ENCODE peak calls at places on chromosomes 5 and 9, in five cellular contexts. T is HepG2, Z is A549, H is K562, M is GM12878. F is an unnamed sample.

GRCh38 chr5:83720805-83721431 is at the start of gene HAPLN1:
- DNase-seq in M (no peak), H (no peak), Z (no peak), T (no peak), F (peak; percentile 59)

GRCh38 chr9:131743501-131743900 is 3.6 kb upstream of the RAPGEF1 start:
- DNase-seq in T (no peak), H (no peak), M (no peak), Z (no peak), F (no peak)

GRCh38 chr5:101306391-101307137 is 403.5 kb upstream of the ST8SIA4 start:
- DNase-seq in Z (no peak), T (no peak), M (no peak), H (no peak), F (no peak)

GRCh38 chr9:123364241-123364824 is 8.3 kb downstream of the CRB2 start:
- DNase-seq in M (no peak), Z (no peak), H (peak; percentile 49), T (no peak), F (no peak)

GRCh38 chr5:133387621-133388020 is 224.7 kb downstream of the FSTL4 start:
- DNase-seq in Z (no peak), M (no peak), H (no peak), T (no peak), F (no peak)

GRCh38 chr5:97085787-97086181 is 56.6 kb downstream of the LIX1 start:
- DNase-seq in T (no peak), M (no peak), Z (no peak), H (no peak), F (no peak)

GRCh38 chr5:10264569-10264968 is 14.5 kb downstream of the CCT5 start:
- DNase-seq in M (no peak), T (no peak), H (no peak), Z (no peak), F (no peak)

GRCh38 chr5:169003721-169004481 is 297.0 kb downstream of the SLIT3 start:
- DNase-seq in H (no peak), M (no peak), T (no peak), Z (no peak), F (peak; percentile 52)

GRCh38 chr5:24325306-24325832 is 319.4 kb downstream of the CDH10 start:
- DNase-seq in Z (no peak), T (no peak), M (no peak), H (no peak), F (no peak)

GRCh38 chr9:137237759-137238726 is 3.0 kb upstream of the TUBB4B start:
- DNase-seq in M (no peak), Z (no peak), T (no peak), H (no peak), F (no peak)

GRCh38 chr9:94870793-94871558 is 144.5 kb downstream of the AOPEP start:
- DNase-seq in H (no peak), Z (no peak), T (no peak), M (no peak), F (no peak)

GRCh38 chr9:35659340-35659739 is 1.2 kb downstream of the CCDC107 start:
- DNase-seq in H (no peak), M (no peak), Z (no peak), T (no peak), F (no peak)

GRCh38 chr9:72262063-72262462 is 102.9 kb downstream of the ZFAND5 start:
- DNase-seq in Z (no peak), H (no peak), T (no peak), M (no peak), F (no peak)
- TF ChIP-seq JUNB in Z (no peak), H (no peak), T (no peak), M (no peak), F (no peak)

GRCh38 chr9:27331393-27331792 is 34.4 kb upstream of the EQTN start:
- DNase-seq in T (no peak), H (no peak), Z (no peak), M (no peak), F (no peak)

GRCh38 chr9:27336829-27337228 is 39.9 kb upstream of the EQTN start:
- DNase-seq in T (no peak), H (no peak), M (no peak), Z (no peak), F (no peak)

GRCh38 chr9:27335088-27335487 is 38.1 kb upstream of the EQTN start:
- DNase-seq in H (no peak), T (no peak), M (no peak), Z (no peak), F (no peak)

GRCh38 chr9:27329292-27329691 is 32.3 kb upstream of the EQTN start:
- DNase-seq in H (no peak), M (no peak), Z (no peak), T (no peak), F (no peak)

DNA sequence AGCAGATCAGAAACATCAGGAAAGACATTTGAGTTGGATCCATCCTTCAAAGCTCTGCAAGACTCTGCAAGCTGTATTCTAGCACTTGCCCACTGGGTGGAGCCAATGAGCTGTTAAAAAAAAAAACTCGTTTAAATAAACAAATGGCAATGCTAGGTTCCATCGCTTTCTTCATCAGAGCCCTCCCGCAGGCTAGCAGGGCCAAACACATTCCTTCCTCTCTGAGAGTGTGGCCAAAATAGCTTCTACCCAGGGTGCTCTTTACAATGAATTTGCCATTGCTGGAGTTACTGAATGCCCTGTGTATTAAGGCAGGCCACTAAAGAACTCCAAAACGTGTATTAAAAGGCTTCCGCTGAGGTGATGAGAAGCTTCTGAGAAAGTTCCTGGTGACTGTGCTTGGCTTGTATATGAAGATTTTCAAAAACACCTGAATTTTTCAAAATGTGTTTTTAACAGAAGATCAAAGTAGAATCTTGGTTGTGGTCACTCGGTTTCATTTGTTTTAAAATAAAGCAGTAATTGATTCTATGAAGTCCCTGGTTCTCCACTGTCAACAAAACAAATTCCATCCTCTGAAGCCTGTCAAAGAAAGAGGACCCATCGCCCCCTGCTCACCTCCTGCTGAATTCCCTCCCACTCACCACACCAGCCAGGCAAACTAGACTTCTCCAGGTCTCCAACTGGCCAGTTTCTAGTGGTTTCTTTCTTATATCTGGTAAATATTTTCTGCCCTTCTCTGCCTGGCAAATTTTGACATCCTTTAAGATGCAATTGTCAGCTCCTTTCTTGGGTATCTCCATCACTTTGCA is 36.5 kb upstream of the EQTN start:
- DNase-seq in Z (peak; percentile 59), M (peak; percentile 40), T (peak; percentile 57), H (peak; percentile 26), F (peak; percentile 96)
- TF ChIP-seq CTCF in Z (peak; percentile 89), M (peak; percentile 78), T (peak; percentile 77), H (peak; percentile 54), F (peak; percentile 75)

GRCh38 chr5:135546014-135546413 is 10.2 kb upstream of the NEUROG1 start:
- DNase-seq in H (no peak), Z (no peak), M (no peak), T (no peak), F (peak; percentile 36)

GRCh38 chr5:135546912-135547311 is 11.1 kb upstream of the NEUROG1 start:
- DNase-seq in H (no peak), M (no peak), Z (no peak), T (no peak), F (no peak)

GRCh38 chr5:135543151-135543818 is 7.5 kb upstream of the NEUROG1 start:
- DNase-seq in Z (no peak), M (no peak), T (no peak), H (no peak), F (peak; percentile 64)

GRCh38 chr5:135545115-135545514 is 9.4 kb upstream of the NEUROG1 start:
- DNase-seq in H (no peak), Z (no peak), T (no peak), M (no peak), F (peak; percentile 49)

DNA sequence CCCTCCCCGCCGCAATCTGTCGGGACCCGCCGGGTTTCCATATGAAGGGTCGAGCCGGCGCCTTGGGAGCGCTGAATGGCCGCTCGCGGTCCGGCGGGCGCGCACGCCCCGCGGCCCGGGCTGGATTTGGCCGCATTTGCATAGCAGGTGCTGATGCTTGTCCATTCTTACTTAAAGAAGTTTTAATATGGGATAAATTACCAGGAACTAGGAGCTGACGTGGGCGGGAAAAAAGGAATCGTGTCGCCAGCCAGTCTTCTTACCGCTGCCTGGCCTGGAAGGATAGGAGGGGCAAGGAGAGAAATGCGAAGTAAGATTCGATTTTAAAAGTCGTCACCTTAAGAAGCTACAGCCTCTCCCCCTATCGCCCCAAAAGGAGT is 8.9 kb upstream of the NEUROG1 start:
- DNase-seq in H (no peak), Z (no peak), T (no peak), M (no peak), F (peak; percentile 62)
- TF ChIP-seq REST in H (no peak), Z (no peak), T (no peak), M (no peak), F (no peak)

GRCh38 chr5:94192658-94193391 is 425.6 kb downstream of the KIAA0825 start:
- DNase-seq in Z (no peak), T (no peak), H (no peak), M (no peak), F (peak; percentile 16)
- TF ChIP-seq JUNB in Z (no peak), T (no peak), H (no peak), M (no peak), F (no peak)

F was measured in GM23338.